ENCODE peak calls at places on chromosomes 16 and 17, in nine cellular contexts. S, R, A, E, J, Z, B, N and G are unnamed samples.

GRCh38 chr17:48831549-48831883 is 681 bp downstream of the CALCOCO2 start:
- DNase-seq in N (no peak), S (no peak), A (no peak), J (no peak), B (no peak), Z (no peak), R (no peak), E (no peak), G (no peak)

GRCh38 chr17:1931759-1932579 is 93.2 kb downstream of the RTN4RL1 start:
- DNase-seq in Z (peak; percentile 23), N (peak; percentile 7), A (peak; percentile 92), J (no peak), B (no peak), S (no peak), R (no peak), E (peak; percentile 49), G (no peak)

GRCh38 chr17:57086069-57086930 is 1.3 kb downstream of the AKAP1 start:
- DNase-seq in S (peak; percentile 52), R (peak; percentile 17), J (peak; percentile 90), E (peak; percentile 57), Z (no peak), A (peak; percentile 47), B (no peak), N (peak; percentile 8), G (no peak)

GRCh38 chr16:17389392-17389791 is 81.4 kb downstream of the XYLT1 start:
- DNase-seq in S (no peak), B (peak; percentile 63), N (peak; percentile 79), Z (peak; percentile 52), E (peak; percentile 25), R (peak; percentile 76), A (no peak), J (no peak), G (no peak)

GRCh38 chr16:2056077-2056476 is 8.3 kb downstream of the TSC2 start:
- DNase-seq in J (no peak), R (no peak), Z (peak; percentile 35), S (no peak), E (no peak), A (no peak), B (no peak), N (no peak), G (no peak)

GRCh38 chr17:64103751-64104364 is 26.1 kb downstream of the ERN1 start:
- DNase-seq in R (peak; percentile 53), E (peak; percentile 56), N (peak; percentile 61), Z (peak; percentile 72), S (peak; percentile 91), B (no peak), A (no peak), J (no peak), G (no peak)

GRCh38 chr17:59815965-59816364 is 76.8 kb downstream of the TUBD1 start:
- DNase-seq in N (no peak), S (no peak), Z (peak; percentile 66), B (no peak), R (no peak), E (peak; percentile 53), A (no peak), J (no peak), G (no peak)

GRCh38 chr16:79599256-79599836 is 1.2 kb downstream of the MAF start:
- DNase-seq in B (no peak), J (no peak), N (no peak), R (no peak), E (no peak), A (peak; percentile 74), Z (no peak), S (no peak), G (no peak)

GRCh38 chr17:29590261-29590978 is 972 bp upstream of the GIT1 start:
- DNase-seq in E (peak; percentile 69), R (no peak), A (no peak), S (peak; percentile 56), J (no peak), B (no peak), N (peak; percentile 58), Z (peak; percentile 78), G (no peak)

GRCh38 chr16:52090080-52090479 is 456.9 kb downstream of the TOX3 start:
- DNase-seq in N (peak; percentile 0), Z (peak; percentile 8), A (no peak), E (peak; percentile 82), R (peak; percentile 1), B (peak; percentile 2), J (no peak), S (no peak), G (no peak)

GRCh38 chr17:47225911-47226688 is 17.0 kb downstream of the MYL4 start:
- DNase-seq in A (no peak), E (no peak), S (no peak), J (peak; percentile 36), B (no peak), Z (peak; percentile 20), N (peak; percentile 47), R (no peak), G (no peak)

GRCh38 chr16:82037666-82038065 is 2.6 kb downstream of the HSD17B2 start:
- DNase-seq in B (no peak), N (peak; percentile 53), E (no peak), S (no peak), Z (no peak), R (no peak), J (no peak), A (no peak), G (no peak)

GRCh38 chr16:83847371-83848225 is 39.8 kb downstream of the HSBP1 start:
- DNase-seq in B (no peak), S (peak; percentile 84), A (no peak), E (peak; percentile 44), R (no peak), J (no peak), N (no peak), Z (no peak), G (no peak)

GRCh38 chr17:66915204-66915611 is 49.3 kb upstream of the CACNG4 start:
- DNase-seq in S (peak; percentile 24), A (peak; percentile 35), J (no peak), R (no peak), E (peak; percentile 76), N (no peak), B (no peak), Z (no peak), G (no peak)

GRCh38 chr16:89319883-89320716 is 102.6 kb downstream of the ZNF778 start:
- DNase-seq in J (no peak), Z (peak; percentile 84), S (peak; percentile 74), R (peak; percentile 86), B (no peak), A (no peak), E (peak; percentile 89), N (peak; percentile 85), G (no peak)

GRCh38 chr17:77802811-77803220 is 155.7 kb upstream of the TNRC6C start:
- DNase-seq in E (no peak), J (no peak), R (no peak), A (peak; percentile 77), N (peak; percentile 24), Z (no peak), S (no peak), B (no peak), G (no peak)

GRCh38 chr16:86240716-86241363 is 269.5 kb upstream of the FOXF1 start:
- DNase-seq in E (no peak), Z (no peak), B (no peak), S (no peak), A (no peak), R (no peak), J (peak; percentile 61), N (no peak), G (no peak)

DNA sequence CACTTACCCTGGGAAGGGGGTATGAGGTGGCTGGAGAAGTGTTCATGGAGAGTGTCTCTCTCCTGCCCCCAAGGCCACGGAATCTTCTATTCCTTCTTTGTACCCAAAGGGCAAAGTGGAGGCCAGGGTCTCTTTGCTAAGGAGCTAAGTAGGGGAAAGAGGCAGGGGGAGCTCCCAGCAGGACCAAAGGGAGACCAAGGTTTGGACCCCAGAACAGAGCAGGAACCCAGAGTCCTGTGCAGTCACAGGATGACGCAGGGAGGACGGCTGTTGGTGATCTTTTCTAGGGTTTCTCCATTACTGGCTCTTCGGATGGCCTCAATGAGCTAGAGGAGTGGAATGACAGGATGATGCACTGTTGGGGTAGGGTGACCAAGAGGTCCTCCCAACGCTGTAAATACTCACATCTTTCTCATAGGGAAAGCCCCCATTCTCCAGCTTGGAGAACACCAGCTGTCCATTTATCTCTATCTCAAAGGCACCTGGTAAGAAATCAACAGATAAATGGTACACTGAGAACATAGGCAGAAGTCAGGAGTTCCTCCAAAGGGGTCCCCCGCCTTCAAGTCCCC is 966 bp downstream of the MIEN1 start:
- DNase-seq in Z (peak; percentile 11), N (peak; percentile 32), R (no peak), J (no peak), S (no peak), B (no peak), A (no peak), E (no peak), G (no peak)
- H3K4me3 ChIP-seq in Z (peak overlapping the region; percentile 66), N (peak overlapping the region; percentile 74), R (peak overlapping the region; percentile 69), J (no peak overlapping the region), S (peak overlapping the region; percentile 87), B (peak overlapping the region; percentile 73), A (peak overlapping the region; percentile 74), E (peak overlapping the region; percentile 79), G (peak overlapping the region; percentile 79)

DNA sequence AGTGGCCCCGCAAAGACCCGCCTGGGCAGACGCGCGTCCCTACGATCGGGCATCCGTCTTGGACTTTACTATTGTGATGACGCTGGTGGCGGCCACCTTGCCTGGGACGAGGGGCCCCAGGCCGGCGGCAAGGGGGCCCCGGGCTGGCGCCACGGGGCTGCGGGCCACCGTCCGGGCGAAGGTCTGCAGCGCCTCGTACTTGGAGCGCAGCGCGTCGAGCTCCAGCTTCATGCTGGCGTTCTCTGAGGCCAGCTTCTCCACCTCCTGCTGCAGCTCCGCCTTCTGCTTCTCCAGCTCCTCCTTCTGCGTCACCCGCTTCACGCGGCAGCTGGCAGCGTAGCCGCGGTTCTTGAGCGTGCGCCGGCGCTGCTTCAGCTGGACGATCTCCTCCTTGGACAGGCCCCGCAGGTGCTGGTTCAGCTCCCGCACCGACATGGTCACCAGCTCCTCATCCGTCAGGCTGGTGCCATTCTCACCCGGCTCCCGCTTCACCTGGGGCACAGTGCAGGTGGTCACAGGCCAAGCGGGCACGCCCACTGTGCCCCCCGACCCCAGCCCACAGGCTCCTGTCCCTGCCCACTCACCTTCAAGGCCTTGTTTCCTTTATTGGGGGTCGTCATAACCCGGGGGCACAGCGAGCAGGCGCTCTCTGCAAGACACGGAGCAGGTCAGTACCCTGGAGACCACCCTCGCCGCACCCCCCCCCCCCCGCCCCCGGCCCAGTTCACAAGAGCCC is 4.8 kb upstream of the SIRT7 start:
- DNase-seq in R (no peak), Z (no peak), S (no peak), B (no peak), J (no peak), E (no peak), N (no peak), A (no peak), G (no peak)
- H3K4me3 ChIP-seq in R (peak overlapping the region; percentile 21), Z (no peak overlapping the region), S (peak overlapping the region; percentile 59), B (peak overlapping the region; percentile 30), J (no peak overlapping the region), E (no peak overlapping the region), N (no peak overlapping the region), A (peak overlapping the region; percentile 41), G (peak overlapping the region; percentile 27)

DNA sequence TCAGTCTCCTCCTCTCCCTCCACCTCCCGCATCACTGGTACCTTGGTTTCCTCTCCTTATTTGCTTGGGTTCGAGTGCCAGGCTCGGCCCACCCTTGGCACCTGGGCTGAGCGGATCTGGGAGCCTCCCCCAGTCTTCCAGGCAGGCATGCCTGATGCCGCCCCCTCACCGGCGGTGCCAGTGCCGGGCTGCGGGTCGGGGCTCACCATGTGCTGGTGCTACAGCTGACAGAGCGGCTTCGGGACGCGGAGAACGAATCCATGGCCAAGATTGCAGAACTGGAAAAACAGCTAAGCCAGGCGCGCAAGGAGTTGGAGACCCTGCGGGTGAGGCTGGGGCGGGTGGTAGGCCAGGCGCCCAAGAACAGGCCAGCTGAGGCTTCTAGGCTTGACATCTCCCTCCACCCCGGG is 19.2 kb downstream of the FMNL1 start:
- DNase-seq in S (no peak), R (no peak), J (no peak), E (peak; percentile 27), B (no peak), N (no peak), A (no peak), Z (no peak), G (no peak)
- H3K4me3 ChIP-seq in S (no peak overlapping the region), R (no peak overlapping the region), J (no peak overlapping the region), E (peak overlapping the region; percentile 45), B (no peak overlapping the region), N (no peak overlapping the region), A (peak overlapping the region; percentile 65), Z (no peak overlapping the region), G (no peak overlapping the region)

GRCh38 chr17:38353668-38354067 is 2.0 kb downstream of the SOCS7 start:
- DNase-seq in R (no peak), B (no peak), J (no peak), S (no peak), Z (no peak), N (no peak), E (no peak), A (no peak), G (no peak)
- H3K4me3 ChIP-seq in R (peak overlapping the region; percentile 69), B (peak overlapping the region; percentile 77), J (no peak overlapping the region), S (peak overlapping the region; percentile 65), Z (peak overlapping the region; percentile 70), N (no peak overlapping the region), E (no peak overlapping the region), A (peak overlapping the region; percentile 88), G (peak overlapping the region; percentile 78)